ENCODE peak calls at places on chromosomes 6 and 20, in eight cellular contexts. One of them, this sample, is unnamed. For H3K4me1, the result is how much of the 10 kb centered on the place peaks cover.

GRCh38 chr6:45640811-45641210 is 263.1 kb upstream of the SUPT3H start:
- DNase-seq in OCI-LY7: no peak
- DNase-seq in cardiac muscle cell: no peak
- DNase-seq in adipocyte: no peak
- DNase-seq in esophagus muscularis mucosa: no peak
- DNase-seq in NT2/D1: no peak
- DNase-seq in PC-9: no peak
- DNase-seq in naive thymus-derived CD4-positive, alpha-beta T cell: no peak
- DNase-seq in this sample: no peak

GRCh38 chr20:1388706-1389483 is 4.0 kb downstream of the FKBP1A start:
- DNase-seq in OCI-LY7: no peak
- DNase-seq in cardiac muscle cell: no peak
- DNase-seq in adipocyte: no peak
- DNase-seq in esophagus muscularis mucosa: no peak
- DNase-seq in NT2/D1: no peak
- DNase-seq in PC-9: no peak
- DNase-seq in naive thymus-derived CD4-positive, alpha-beta T cell: peak
- DNase-seq in this sample: no peak

GRCh38 chr20:58046311-58046710 is 182.1 kb downstream of the ANKRD60 start:
- DNase-seq in OCI-LY7: no peak
- DNase-seq in cardiac muscle cell: no peak
- DNase-seq in adipocyte: no peak
- DNase-seq in esophagus muscularis mucosa: peak
- DNase-seq in NT2/D1: no peak
- DNase-seq in PC-9: no peak
- DNase-seq in naive thymus-derived CD4-positive, alpha-beta T cell: no peak
- DNase-seq in this sample: no peak

GRCh38 chr20:40336530-40336929 is 352.5 kb downstream of the MAFB start:
- DNase-seq in OCI-LY7: no peak
- DNase-seq in cardiac muscle cell: no peak
- DNase-seq in adipocyte: no peak
- DNase-seq in esophagus muscularis mucosa: peak
- DNase-seq in NT2/D1: no peak
- DNase-seq in PC-9: no peak
- DNase-seq in naive thymus-derived CD4-positive, alpha-beta T cell: no peak
- DNase-seq in this sample: no peak

GRCh38 chr6:151763938-151764680 is 43.4 kb upstream of the ESR1 start:
- DNase-seq in OCI-LY7: peak
- DNase-seq in cardiac muscle cell: peak
- DNase-seq in adipocyte: peak
- DNase-seq in esophagus muscularis mucosa: peak
- DNase-seq in NT2/D1: peak
- DNase-seq in PC-9: peak
- DNase-seq in naive thymus-derived CD4-positive, alpha-beta T cell: peak
- DNase-seq in this sample: no peak

GRCh38 chr6:161417712-161418457 is 144.0 kb upstream of the AGPAT4 start:
- DNase-seq in OCI-LY7: no peak
- DNase-seq in cardiac muscle cell: peak
- DNase-seq in adipocyte: peak
- DNase-seq in esophagus muscularis mucosa: no peak
- DNase-seq in NT2/D1: no peak
- DNase-seq in PC-9: no peak
- DNase-seq in naive thymus-derived CD4-positive, alpha-beta T cell: no peak
- DNase-seq in this sample: no peak

GRCh38 chr6:40288919-40289318 is 298.2 kb downstream of the LRFN2 start:
- DNase-seq in OCI-LY7: no peak
- DNase-seq in cardiac muscle cell: no peak
- DNase-seq in adipocyte: no peak
- DNase-seq in esophagus muscularis mucosa: no peak
- DNase-seq in NT2/D1: no peak
- DNase-seq in PC-9: no peak
- DNase-seq in naive thymus-derived CD4-positive, alpha-beta T cell: no peak
- DNase-seq in this sample: no peak

GRCh38 chr6:4776493-4776966 is 326 bp downstream of the CDYL start:
- DNase-seq in OCI-LY7: peak
- DNase-seq in cardiac muscle cell: no peak
- DNase-seq in adipocyte: peak
- DNase-seq in esophagus muscularis mucosa: no peak
- DNase-seq in NT2/D1: no peak
- DNase-seq in PC-9: no peak
- DNase-seq in naive thymus-derived CD4-positive, alpha-beta T cell: no peak
- DNase-seq in this sample: no peak

GRCh38 chr6:138972226-138972665 is 15.8 kb downstream of the REPS1 start:
- DNase-seq in OCI-LY7: no peak
- DNase-seq in cardiac muscle cell: no peak
- DNase-seq in adipocyte: no peak
- DNase-seq in esophagus muscularis mucosa: no peak
- DNase-seq in NT2/D1: no peak
- DNase-seq in PC-9: no peak
- DNase-seq in naive thymus-derived CD4-positive, alpha-beta T cell: no peak
- DNase-seq in this sample: no peak

GRCh38 chr6:122049341-122049740 is 350.1 kb upstream of the HSF2 start:
- DNase-seq in OCI-LY7: no peak
- DNase-seq in cardiac muscle cell: no peak
- DNase-seq in adipocyte: peak
- DNase-seq in esophagus muscularis mucosa: no peak
- DNase-seq in NT2/D1: no peak
- DNase-seq in PC-9: no peak
- DNase-seq in naive thymus-derived CD4-positive, alpha-beta T cell: no peak
- DNase-seq in this sample: no peak

DNA sequence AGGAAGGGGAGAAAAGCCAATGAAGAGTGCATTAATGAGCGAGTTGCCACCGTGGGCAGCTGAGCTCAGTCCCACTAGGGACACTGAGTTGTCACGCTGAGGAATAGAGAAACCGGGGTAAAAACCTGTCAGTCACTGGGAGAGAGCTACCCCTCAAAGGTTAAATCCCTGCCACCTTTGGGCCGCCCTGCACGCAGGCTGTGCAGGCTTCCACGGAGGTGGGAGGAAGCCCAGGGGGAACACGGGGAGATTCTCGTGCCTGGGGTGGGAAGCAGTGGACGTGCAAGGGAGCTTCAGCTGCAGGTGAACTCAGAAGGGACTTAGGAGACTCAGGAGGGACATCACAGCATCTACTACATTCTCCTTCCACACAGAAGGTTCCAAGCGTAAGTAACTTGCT is 50.5 kb downstream of the BFSP1 start:
- DNase-seq in OCI-LY7: no peak
- DNase-seq in cardiac muscle cell: no peak
- DNase-seq in adipocyte: no peak
- DNase-seq in esophagus muscularis mucosa: no peak
- DNase-seq in NT2/D1: no peak
- DNase-seq in PC-9: no peak
- DNase-seq in naive thymus-derived CD4-positive, alpha-beta T cell: no peak
- DNase-seq in this sample: no peak
- H3K4me1 ChIP-seq in OCI-LY7: under half
- H3K4me1 ChIP-seq in cardiac muscle cell: under half
- H3K4me1 ChIP-seq in adipocyte: under half
- H3K4me1 ChIP-seq in esophagus muscularis mucosa: under half
- H3K4me1 ChIP-seq in NT2/D1: under half
- H3K4me1 ChIP-seq in PC-9: under half
- H3K4me1 ChIP-seq in naive thymus-derived CD4-positive, alpha-beta T cell: under half
- H3K4me1 ChIP-seq in this sample: under half

GRCh38 chr20:62355527-62356142 is 11.5 kb downstream of the LAMA5 start:
- DNase-seq in OCI-LY7: no peak
- DNase-seq in cardiac muscle cell: peak
- DNase-seq in adipocyte: no peak
- DNase-seq in esophagus muscularis mucosa: no peak
- DNase-seq in NT2/D1: no peak
- DNase-seq in PC-9: no peak
- DNase-seq in naive thymus-derived CD4-positive, alpha-beta T cell: no peak
- DNase-seq in this sample: no peak
- H3K4me1 ChIP-seq in OCI-LY7: under half
- H3K4me1 ChIP-seq in cardiac muscle cell: under half
- H3K4me1 ChIP-seq in adipocyte: under half
- H3K4me1 ChIP-seq in esophagus muscularis mucosa: half or more
- H3K4me1 ChIP-seq in NT2/D1: under half
- H3K4me1 ChIP-seq in PC-9: half or more
- H3K4me1 ChIP-seq in naive thymus-derived CD4-positive, alpha-beta T cell: under half
- H3K4me1 ChIP-seq in this sample: under half

GRCh38 chr6:25136879-25137278 is 142.3 kb upstream of the CARMIL1 start:
- DNase-seq in OCI-LY7: no peak
- DNase-seq in cardiac muscle cell: peak
- DNase-seq in adipocyte: peak
- DNase-seq in esophagus muscularis mucosa: no peak
- DNase-seq in NT2/D1: no peak
- DNase-seq in PC-9: no peak
- DNase-seq in naive thymus-derived CD4-positive, alpha-beta T cell: no peak
- DNase-seq in this sample: no peak
- H3K4me1 ChIP-seq in OCI-LY7: under half
- H3K4me1 ChIP-seq in cardiac muscle cell: under half
- H3K4me1 ChIP-seq in adipocyte: under half
- H3K4me1 ChIP-seq in esophagus muscularis mucosa: under half
- H3K4me1 ChIP-seq in NT2/D1: under half
- H3K4me1 ChIP-seq in PC-9: under half
- H3K4me1 ChIP-seq in naive thymus-derived CD4-positive, alpha-beta T cell: under half
- H3K4me1 ChIP-seq in this sample: half or more

GRCh38 chr6:33204165-33204414 is 365 bp upstream of the HSD17B8 start:
- DNase-seq in OCI-LY7: no peak
- DNase-seq in cardiac muscle cell: no peak
- DNase-seq in adipocyte: no peak
- DNase-seq in esophagus muscularis mucosa: no peak
- DNase-seq in NT2/D1: no peak
- DNase-seq in PC-9: no peak
- DNase-seq in naive thymus-derived CD4-positive, alpha-beta T cell: no peak
- DNase-seq in this sample: no peak

GRCh38 chr6:33206864-33207568 is 1.3 kb upstream of the RING1 start:
- DNase-seq in OCI-LY7: no peak
- DNase-seq in cardiac muscle cell: no peak
- DNase-seq in adipocyte: peak
- DNase-seq in esophagus muscularis mucosa: no peak
- DNase-seq in NT2/D1: no peak
- DNase-seq in PC-9: no peak
- DNase-seq in naive thymus-derived CD4-positive, alpha-beta T cell: no peak
- DNase-seq in this sample: no peak

GRCh38 chr6:33204415-33205171 is at the start of gene HSD17B8:
- DNase-seq in OCI-LY7: peak
- DNase-seq in cardiac muscle cell: peak
- DNase-seq in adipocyte: peak
- DNase-seq in esophagus muscularis mucosa: peak
- DNase-seq in NT2/D1: peak
- DNase-seq in PC-9: peak
- DNase-seq in naive thymus-derived CD4-positive, alpha-beta T cell: peak
- DNase-seq in this sample: peak

GRCh38 chr6:33206027-33206863 is 1.8 kb downstream of the HSD17B8 start:
- DNase-seq in OCI-LY7: no peak
- DNase-seq in cardiac muscle cell: no peak
- DNase-seq in adipocyte: no peak
- DNase-seq in esophagus muscularis mucosa: no peak
- DNase-seq in NT2/D1: no peak
- DNase-seq in PC-9: no peak
- DNase-seq in naive thymus-derived CD4-positive, alpha-beta T cell: no peak
- DNase-seq in this sample: no peak

DNA sequence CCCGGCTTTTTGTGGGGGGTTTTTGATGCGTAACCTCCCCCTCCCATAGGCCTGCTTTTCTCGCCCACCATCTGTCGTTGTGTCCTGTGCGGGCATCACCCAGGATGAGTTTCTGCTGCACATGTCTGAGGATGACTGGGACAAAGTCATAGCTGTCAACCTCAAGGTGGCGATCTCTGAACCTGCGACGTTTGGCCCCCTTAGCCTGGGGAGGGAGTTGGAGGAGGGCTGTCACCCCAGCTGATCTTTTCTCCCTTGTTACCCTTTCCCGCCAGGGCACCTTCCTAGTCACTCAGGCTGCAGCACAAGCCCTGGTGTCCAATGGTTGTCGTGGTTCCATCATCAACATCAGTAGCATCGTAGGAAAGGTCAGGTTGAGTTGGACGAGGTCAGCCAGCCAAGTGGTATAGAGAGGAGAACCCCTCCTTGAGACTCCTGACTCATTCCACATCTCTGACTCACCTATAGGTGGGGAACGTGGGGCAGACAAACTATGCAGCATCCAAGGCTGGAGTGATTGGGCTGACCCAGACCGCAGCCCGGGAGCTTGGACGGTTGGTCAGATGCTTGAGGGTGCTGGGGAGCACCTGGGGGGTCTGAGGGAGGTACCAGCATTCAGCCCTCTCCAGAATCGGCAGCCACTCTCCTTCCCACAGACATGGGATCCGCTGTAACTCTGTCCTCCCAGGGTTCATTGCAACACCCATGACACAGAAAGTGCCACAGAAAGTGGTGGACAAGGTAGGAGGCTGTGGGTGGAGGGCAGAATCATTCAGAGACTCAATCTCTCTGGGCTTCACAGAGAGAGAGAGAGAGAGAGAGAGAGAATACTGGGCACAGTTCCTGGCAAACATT is 944 bp downstream of the HSD17B8 start:
- DNase-seq in OCI-LY7: peak
- DNase-seq in cardiac muscle cell: no peak
- DNase-seq in adipocyte: no peak
- DNase-seq in esophagus muscularis mucosa: no peak
- DNase-seq in NT2/D1: no peak
- DNase-seq in PC-9: peak
- DNase-seq in naive thymus-derived CD4-positive, alpha-beta T cell: no peak
- DNase-seq in this sample: no peak
- H3K4me1 ChIP-seq in OCI-LY7: half or more
- H3K4me1 ChIP-seq in cardiac muscle cell: under half
- H3K4me1 ChIP-seq in adipocyte: half or more
- H3K4me1 ChIP-seq in esophagus muscularis mucosa: half or more
- H3K4me1 ChIP-seq in NT2/D1: under half
- H3K4me1 ChIP-seq in PC-9: under half
- H3K4me1 ChIP-seq in naive thymus-derived CD4-positive, alpha-beta T cell: under half
- H3K4me1 ChIP-seq in this sample: half or more

GRCh38 chr6:110392727-110393126 is 22.6 kb downstream of the DDO start:
- DNase-seq in OCI-LY7: no peak
- DNase-seq in cardiac muscle cell: no peak
- DNase-seq in adipocyte: no peak
- DNase-seq in esophagus muscularis mucosa: no peak
- DNase-seq in NT2/D1: no peak
- DNase-seq in PC-9: no peak
- DNase-seq in naive thymus-derived CD4-positive, alpha-beta T cell: no peak
- DNase-seq in this sample: no peak

GRCh38 chr6:110387986-110388385 is 27.4 kb downstream of the DDO start:
- DNase-seq in OCI-LY7: no peak
- DNase-seq in cardiac muscle cell: no peak
- DNase-seq in adipocyte: no peak
- DNase-seq in esophagus muscularis mucosa: no peak
- DNase-seq in NT2/D1: no peak
- DNase-seq in PC-9: no peak
- DNase-seq in naive thymus-derived CD4-positive, alpha-beta T cell: no peak
- DNase-seq in this sample: no peak

GRCh38 chr6:110385458-110385863 is 27.3 kb upstream of the METTL24 start:
- DNase-seq in OCI-LY7: no peak
- DNase-seq in cardiac muscle cell: no peak
- DNase-seq in adipocyte: no peak
- DNase-seq in esophagus muscularis mucosa: no peak
- DNase-seq in NT2/D1: no peak
- DNase-seq in PC-9: no peak
- DNase-seq in naive thymus-derived CD4-positive, alpha-beta T cell: no peak
- DNase-seq in this sample: no peak

GRCh38 chr6:110390404-110390803 is 25.0 kb downstream of the DDO start:
- DNase-seq in OCI-LY7: no peak
- DNase-seq in cardiac muscle cell: no peak
- DNase-seq in adipocyte: no peak
- DNase-seq in esophagus muscularis mucosa: no peak
- DNase-seq in NT2/D1: no peak
- DNase-seq in PC-9: no peak
- DNase-seq in naive thymus-derived CD4-positive, alpha-beta T cell: peak
- DNase-seq in this sample: no peak

GRCh38 chr6:110389689-110390382 is 25.5 kb downstream of the DDO start:
- DNase-seq in OCI-LY7: peak
- DNase-seq in cardiac muscle cell: no peak
- DNase-seq in adipocyte: no peak
- DNase-seq in esophagus muscularis mucosa: no peak
- DNase-seq in NT2/D1: no peak
- DNase-seq in PC-9: no peak
- DNase-seq in naive thymus-derived CD4-positive, alpha-beta T cell: no peak
- DNase-seq in this sample: no peak
- H3K4me1 ChIP-seq in OCI-LY7: under half
- H3K4me1 ChIP-seq in cardiac muscle cell: under half
- H3K4me1 ChIP-seq in adipocyte: under half
- H3K4me1 ChIP-seq in esophagus muscularis mucosa: under half
- H3K4me1 ChIP-seq in NT2/D1: under half
- H3K4me1 ChIP-seq in PC-9: under half
- H3K4me1 ChIP-seq in naive thymus-derived CD4-positive, alpha-beta T cell: under half
- H3K4me1 ChIP-seq in this sample: under half